ENCODE peak calls at places on chromosomes 4 and X, in six cellular contexts. One of them, this sample, is unnamed.

GRCh38 chrX:34901761-34902160 is 40.8 kb upstream of the FAM47B start:
- DNase-seq in heart left ventricle: no peak
- DNase-seq in mammary epithelial cell: no peak
- DNase-seq in CD4-positive, CD25-positive, alpha-beta regulatory T cell: no peak
- DNase-seq in A549: no peak
- DNase-seq in right lobe of liver: no peak
- DNase-seq in this sample: no peak

GRCh38 chr4:66667249-66667648 is 878.1 kb downstream of the CENPC start:
- DNase-seq in CD4-positive, CD25-positive, alpha-beta regulatory T cell: no peak
- DNase-seq in heart left ventricle: no peak
- DNase-seq in mammary epithelial cell: no peak
- DNase-seq in A549: no peak
- DNase-seq in right lobe of liver: no peak
- DNase-seq in this sample: no peak

GRCh38 chr4:40309250-40309774 is 25.8 kb upstream of the CHRNA9 start:
- DNase-seq in right lobe of liver: peak; percentile 86
- DNase-seq in mammary epithelial cell: peak; percentile 74
- DNase-seq in A549: peak; percentile 87
- DNase-seq in heart left ventricle: peak; percentile 84
- DNase-seq in CD4-positive, CD25-positive, alpha-beta regulatory T cell: peak; percentile 82
- DNase-seq in this sample: no peak

GRCh38 chrX:17923546-17923945 is 62.4 kb upstream of the RAI2 start:
- DNase-seq in CD4-positive, CD25-positive, alpha-beta regulatory T cell: no peak
- DNase-seq in A549: peak; percentile 4
- DNase-seq in heart left ventricle: no peak
- DNase-seq in right lobe of liver: no peak
- DNase-seq in mammary epithelial cell: no peak
- DNase-seq in this sample: no peak

GRCh38 chr4:153497091-153497531 is 31.0 kb downstream of the TMEM131L start:
- DNase-seq in right lobe of liver: no peak
- DNase-seq in A549: peak; percentile 3
- DNase-seq in CD4-positive, CD25-positive, alpha-beta regulatory T cell: no peak
- DNase-seq in mammary epithelial cell: peak; percentile 84
- DNase-seq in heart left ventricle: no peak
- DNase-seq in this sample: no peak

GRCh38 chr4:155011163-155011825 is 197.1 kb upstream of the NPY2R start:
- DNase-seq in CD4-positive, CD25-positive, alpha-beta regulatory T cell: no peak
- DNase-seq in A549: no peak
- DNase-seq in mammary epithelial cell: no peak
- DNase-seq in right lobe of liver: peak; percentile 75
- DNase-seq in heart left ventricle: no peak
- DNase-seq in this sample: no peak

GRCh38 chrX:3711331-3711917 is 2.0 kb downstream of the PRKX start:
- DNase-seq in A549: no peak
- DNase-seq in heart left ventricle: peak; percentile 58
- DNase-seq in mammary epithelial cell: no peak
- DNase-seq in right lobe of liver: no peak
- DNase-seq in CD4-positive, CD25-positive, alpha-beta regulatory T cell: no peak
- DNase-seq in this sample: no peak

GRCh38 chr4:101953949-101954348 is 163.4 kb downstream of the BANK1 start:
- DNase-seq in heart left ventricle: no peak
- DNase-seq in CD4-positive, CD25-positive, alpha-beta regulatory T cell: no peak
- DNase-seq in A549: peak; percentile 83
- DNase-seq in right lobe of liver: no peak
- DNase-seq in mammary epithelial cell: peak; percentile 27
- DNase-seq in this sample: no peak

GRCh38 chr4:67020079-67020807 is 525.1 kb downstream of the CENPC start:
- DNase-seq in heart left ventricle: no peak
- DNase-seq in A549: no peak
- DNase-seq in mammary epithelial cell: no peak
- DNase-seq in CD4-positive, CD25-positive, alpha-beta regulatory T cell: no peak
- DNase-seq in right lobe of liver: no peak
- DNase-seq in this sample: no peak

GRCh38 chr4:39770969-39771724 is 73.2 kb downstream of the UBE2K start:
- DNase-seq in right lobe of liver: no peak
- DNase-seq in CD4-positive, CD25-positive, alpha-beta regulatory T cell: no peak
- DNase-seq in mammary epithelial cell: no peak
- DNase-seq in heart left ventricle: no peak
- DNase-seq in A549: no peak
- DNase-seq in this sample: no peak

GRCh38 chrX:150692837-150693781 is at the start of gene MTMR1:
- DNase-seq in CD4-positive, CD25-positive, alpha-beta regulatory T cell: peak; percentile 55
- DNase-seq in A549: no peak
- DNase-seq in heart left ventricle: peak; percentile 42
- DNase-seq in mammary epithelial cell: no peak
- DNase-seq in right lobe of liver: peak; percentile 49
- DNase-seq in this sample: peak; percentile 63

GRCh38 chr4:7441201-7441600 is 6.5 kb upstream of the PSAPL1 start:
- DNase-seq in CD4-positive, CD25-positive, alpha-beta regulatory T cell: no peak
- DNase-seq in A549: no peak
- DNase-seq in mammary epithelial cell: no peak
- DNase-seq in heart left ventricle: no peak
- DNase-seq in right lobe of liver: no peak
- DNase-seq in this sample: no peak
- H3K27ac ChIP-seq in CD4-positive, CD25-positive, alpha-beta regulatory T cell: no peak overlapping the region
- H3K27ac ChIP-seq in A549: no peak overlapping the region
- H3K27ac ChIP-seq in mammary epithelial cell: no peak overlapping the region
- H3K27ac ChIP-seq in heart left ventricle: no peak overlapping the region
- H3K27ac ChIP-seq in right lobe of liver: no peak overlapping the region
- H3K27ac ChIP-seq in this sample: no peak overlapping the region

GRCh38 chr4:55458611-55459010 is 62.9 kb downstream of the TMEM165 start:
- DNase-seq in A549: no peak
- DNase-seq in CD4-positive, CD25-positive, alpha-beta regulatory T cell: no peak
- DNase-seq in heart left ventricle: no peak
- DNase-seq in right lobe of liver: no peak
- DNase-seq in mammary epithelial cell: peak; percentile 42
- DNase-seq in this sample: no peak
- H3K27ac ChIP-seq in A549: no peak overlapping the region
- H3K27ac ChIP-seq in CD4-positive, CD25-positive, alpha-beta regulatory T cell: no peak overlapping the region
- H3K27ac ChIP-seq in heart left ventricle: no peak overlapping the region
- H3K27ac ChIP-seq in right lobe of liver: no peak overlapping the region
- H3K27ac ChIP-seq in mammary epithelial cell: peak overlapping the region; percentile 18
- H3K27ac ChIP-seq in this sample: no peak overlapping the region

GRCh38 chr4:76989391-76990061 is 40.0 kb downstream of the SEPTIN11 start:
- DNase-seq in heart left ventricle: no peak
- DNase-seq in A549: no peak
- DNase-seq in CD4-positive, CD25-positive, alpha-beta regulatory T cell: peak; percentile 57
- DNase-seq in mammary epithelial cell: no peak
- DNase-seq in right lobe of liver: no peak
- DNase-seq in this sample: no peak

GRCh38 chr4:76987153-76987562 is 37.6 kb downstream of the SEPTIN11 start:
- DNase-seq in CD4-positive, CD25-positive, alpha-beta regulatory T cell: no peak
- DNase-seq in right lobe of liver: no peak
- DNase-seq in mammary epithelial cell: no peak
- DNase-seq in A549: no peak
- DNase-seq in heart left ventricle: peak; percentile 58
- DNase-seq in this sample: no peak

GRCh38 chr4:76987685-76988084 is 38.1 kb downstream of the SEPTIN11 start:
- DNase-seq in A549: no peak
- DNase-seq in mammary epithelial cell: no peak
- DNase-seq in CD4-positive, CD25-positive, alpha-beta regulatory T cell: no peak
- DNase-seq in right lobe of liver: no peak
- DNase-seq in heart left ventricle: no peak
- DNase-seq in this sample: no peak

GRCh38 chr4:76993787-76994641 is 44.5 kb downstream of the SEPTIN11 start:
- DNase-seq in CD4-positive, CD25-positive, alpha-beta regulatory T cell: peak; percentile 33
- DNase-seq in heart left ventricle: no peak
- DNase-seq in right lobe of liver: no peak
- DNase-seq in mammary epithelial cell: no peak
- DNase-seq in A549: no peak
- DNase-seq in this sample: no peak

GRCh38 chr4:76990288-76991080 is 40.9 kb downstream of the SEPTIN11 start:
- DNase-seq in heart left ventricle: no peak
- DNase-seq in CD4-positive, CD25-positive, alpha-beta regulatory T cell: no peak
- DNase-seq in right lobe of liver: no peak
- DNase-seq in A549: no peak
- DNase-seq in mammary epithelial cell: peak; percentile 60
- DNase-seq in this sample: no peak
- H3K27ac ChIP-seq in heart left ventricle: no peak overlapping the region
- H3K27ac ChIP-seq in CD4-positive, CD25-positive, alpha-beta regulatory T cell: no peak overlapping the region
- H3K27ac ChIP-seq in right lobe of liver: no peak overlapping the region
- H3K27ac ChIP-seq in A549: no peak overlapping the region
- H3K27ac ChIP-seq in mammary epithelial cell: no peak overlapping the region
- H3K27ac ChIP-seq in this sample: no peak overlapping the region

DNA sequence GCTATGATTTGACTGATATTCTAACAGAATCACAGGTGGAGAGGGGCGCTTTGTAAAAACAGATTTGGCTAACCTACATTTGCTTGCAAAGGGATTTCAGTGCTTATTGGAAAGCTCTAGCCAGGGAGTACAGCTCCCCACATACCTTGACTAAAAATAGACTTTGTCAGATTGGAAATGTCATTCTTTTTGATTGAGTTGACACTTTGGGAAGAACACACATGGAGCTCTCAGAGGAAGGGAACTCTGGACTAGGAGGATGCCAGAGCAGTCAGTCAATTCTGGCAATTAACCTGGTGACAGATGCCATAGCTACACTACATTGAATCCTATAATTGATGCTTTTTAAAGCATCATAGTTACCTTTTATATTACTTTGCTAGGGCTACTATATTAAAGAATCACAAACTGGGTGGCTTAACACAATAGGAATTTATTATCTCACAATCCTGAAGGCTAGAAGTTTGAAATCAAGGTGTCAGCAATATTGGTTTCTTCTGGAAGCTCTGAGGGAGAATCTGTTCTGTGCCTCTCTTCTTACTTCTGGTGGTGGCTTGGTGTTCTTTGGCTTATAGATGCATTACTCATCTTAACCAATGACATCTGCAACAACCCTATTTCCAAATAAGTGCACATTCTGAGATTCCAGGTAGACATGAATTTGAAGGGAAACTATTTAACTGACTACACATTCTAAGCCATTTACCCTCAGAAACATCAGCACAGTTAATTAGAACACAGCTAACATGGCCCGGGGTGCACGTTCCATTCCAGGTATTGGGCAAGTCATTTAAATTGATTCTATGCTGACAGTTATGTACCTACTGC is 8.4 kb upstream of the HERC3 start:
- DNase-seq in mammary epithelial cell: no peak
- DNase-seq in heart left ventricle: no peak
- DNase-seq in CD4-positive, CD25-positive, alpha-beta regulatory T cell: no peak
- DNase-seq in A549: no peak
- DNase-seq in right lobe of liver: no peak
- DNase-seq in this sample: no peak
- H3K27ac ChIP-seq in mammary epithelial cell: no peak overlapping the region
- H3K27ac ChIP-seq in heart left ventricle: peak overlapping the region; percentile 7
- H3K27ac ChIP-seq in CD4-positive, CD25-positive, alpha-beta regulatory T cell: no peak overlapping the region
- H3K27ac ChIP-seq in A549: no peak overlapping the region
- H3K27ac ChIP-seq in right lobe of liver: no peak overlapping the region
- H3K27ac ChIP-seq in this sample: no peak overlapping the region

This sample was measured in substantia nigra.